ENCODE peak calls at places on chromosomes 1 and 21, in five cellular contexts. M is NB4, P is tibial nerve, D is cardiac fibroblast, N is left ventricle myocardium inferior. Y is an unnamed sample.

GRCh38 chr1:155309423-155310021 is 856 bp downstream of the FDPS start:
- DNase-seq in M (peak), P (no peak), D (peak), N (peak), Y (no peak)

GRCh38 chr21:37071561-37072238 is 1.2 kb downstream of the PIGP start:
- DNase-seq in M (peak), P (peak), D (peak), N (peak), Y (no peak)

GRCh38 chr1:6269997-6270401 is 9.1 kb upstream of the GPR153 start:
- DNase-seq in M (no peak), P (no peak), D (no peak), N (no peak), Y (no peak)

GRCh38 chr1:117128323-117129079 is 7.0 kb upstream of the TRIM45 start:
- DNase-seq in M (peak), P (no peak), D (peak), N (no peak), Y (no peak)

GRCh38 chr1:162405800-162406199 is 6.1 kb downstream of the SH2D1B start:
- DNase-seq in M (no peak), P (no peak), D (no peak), N (no peak), Y (no peak)

GRCh38 chr1:55374801-55375616 is 159.8 kb upstream of the USP24 start:
- DNase-seq in M (no peak), P (peak), D (peak), N (no peak), Y (no peak)

GRCh38 chr1:93907718-93908117 is 1.5 kb downstream of the GCLM start:
- DNase-seq in M (peak), P (no peak), D (peak), N (peak), Y (no peak)

GRCh38 chr1:185627136-185627535 is 107.1 kb upstream of the HMCN1 start:
- DNase-seq in M (no peak), P (no peak), D (no peak), N (no peak), Y (no peak)

GRCh38 chr21:14880922-14881321 is 183.9 kb downstream of the NRIP1 start:
- DNase-seq in M (no peak), P (no peak), D (peak), N (no peak), Y (no peak)

GRCh38 chr1:36652586-36652985 is 169.9 kb upstream of the CSF3R start:
- DNase-seq in M (peak), P (no peak), D (no peak), N (no peak), Y (no peak)

GRCh38 chr1:221637641-221638041 is 104.2 kb downstream of the DUSP10 start:
- DNase-seq in M (no peak), P (no peak), D (peak), N (peak), Y (no peak)

GRCh38 chr1:47431534-47431933 is 6.3 kb upstream of the FOXD2 start:
- DNase-seq in M (peak), P (no peak), D (peak), N (no peak), Y (no peak)

GRCh38 chr1:43267818-43268425 is 1.9 kb upstream of the TMEM125 start:
- DNase-seq in M (no peak), P (no peak), D (no peak), N (no peak), Y (peak)

GRCh38 chr1:6889875-6890480 is 104.7 kb downstream of the CAMTA1 start:
- DNase-seq in M (peak), P (no peak), D (peak), N (no peak), Y (no peak)

GRCh38 chr1:206505702-206506375 is 1.5 kb upstream of the RASSF5 start:
- DNase-seq in M (no peak), P (no peak), D (peak), N (no peak), Y (no peak)

GRCh38 chr1:107687846-107688753 is 276.9 kb downstream of the VAV3 start:
- DNase-seq in M (peak), P (no peak), D (no peak), N (no peak), Y (no peak)

GRCh38 chr1:54254055-54254454 is 54.1 kb downstream of the MRPL37 start:
- DNase-seq in M (no peak), P (no peak), D (peak), N (no peak), Y (no peak)

GRCh38 chr1:228902781-228903572 is 167.7 kb downstream of the RHOU start:
- DNase-seq in M (no peak), P (peak), D (peak), N (peak), Y (no peak)

GRCh38 chr1:3911521-3911845 is 11.4 kb upstream of the C1orf174 start:
- DNase-seq in M (no peak), P (no peak), D (no peak), N (no peak), Y (no peak)

GRCh38 chr1:230641900-230642262 is 400 bp upstream of the COG2 start:
- DNase-seq in M (no peak), P (no peak), D (no peak), N (no peak), Y (no peak)

GRCh38 chr1:235820059-235820458 is 46.6 kb downstream of the LYST start:
- DNase-seq in M (no peak), P (no peak), D (no peak), N (no peak), Y (no peak)

GRCh38 chr1:9298282-9298681 is 5.6 kb downstream of the SPSB1 start:
- DNase-seq in M (no peak), P (no peak), D (no peak), N (no peak), Y (no peak)

GRCh38 chr1:154745286-154745731 is 124.8 kb downstream of the KCNN3 start:
- DNase-seq in M (peak), P (no peak), D (no peak), N (peak), Y (no peak)

GRCh38 chr1:179107706-179108629 is 26.1 kb downstream of the TOR3A start:
- DNase-seq in M (no peak), P (no peak), D (peak), N (no peak), Y (no peak)

GRCh38 chr21:45443595-45444181 is 38.7 kb downstream of the COL18A1 start:
- DNase-seq in M (peak), P (no peak), D (no peak), N (no peak), Y (no peak)

GRCh38 chr1:181818459-181818858 is 243.1 kb downstream of the ZNF648 start:
- DNase-seq in M (no peak), P (no peak), D (no peak), N (no peak), Y (no peak)

GRCh38 chr1:242005866-242006565 is 7.1 kb upstream of the MAP1LC3C start:
- DNase-seq in M (no peak), P (no peak), D (no peak), N (no peak), Y (no peak)

GRCh38 chr1:4172659-4173599 is 272.9 kb upstream of the C1orf174 start:
- DNase-seq in M (peak), P (no peak), D (no peak), N (no peak), Y (no peak)

GRCh38 chr1:24536391-24536840 is 19.5 kb upstream of the NCMAP start:
- DNase-seq in M (peak), P (no peak), D (peak), N (no peak), Y (peak)

GRCh38 chr1:7648761-7649384 is 122.2 kb upstream of the VAMP3 start:
- DNase-seq in M (peak), P (peak), D (no peak), N (peak), Y (no peak)

GRCh38 chr1:165296205-165296604 is 60.3 kb downstream of the LMX1A start:
- DNase-seq in M (no peak), P (no peak), D (no peak), N (no peak), Y (no peak)

GRCh38 chr1:213414901-213415300 is 363.9 kb downstream of the RPS6KC1 start:
- DNase-seq in M (no peak), P (no peak), D (no peak), N (no peak), Y (no peak)

GRCh38 chr21:40176732-40177131 is 309.5 kb downstream of the PCP4 start:
- DNase-seq in M (no peak), P (no peak), D (no peak), N (no peak), Y (no peak)

GRCh38 chr1:110783292-110783918 is 89.5 kb upstream of the CD53 start:
- DNase-seq in M (peak), P (no peak), D (peak), N (no peak), Y (no peak)

GRCh38 chr1:53371851-53372250 is 44.0 kb upstream of the LRP8 start:
- DNase-seq in M (no peak), P (no peak), D (no peak), N (no peak), Y (no peak)

GRCh38 chr1:98260421-98260820 is 339.6 kb upstream of the DPYD start:
- DNase-seq in M (no peak), P (no peak), D (no peak), N (no peak), Y (no peak)

GRCh38 chr1:228827026-228827425 is 91.7 kb downstream of the RHOU start:
- DNase-seq in M (no peak), P (no peak), D (peak), N (no peak), Y (no peak)

GRCh38 chr1:220342853-220343252 is 70.6 kb upstream of the RAB3GAP2 start:
- DNase-seq in M (no peak), P (no peak), D (no peak), N (no peak), Y (no peak)

GRCh38 chr1:220335668-220336067 is 63.4 kb upstream of the RAB3GAP2 start:
- DNase-seq in M (no peak), P (no peak), D (no peak), N (no peak), Y (no peak)

GRCh38 chr1:220338759-220339158 is 66.5 kb upstream of the RAB3GAP2 start:
- DNase-seq in M (no peak), P (no peak), D (no peak), N (no peak), Y (no peak)

GRCh38 chr1:220336391-220337065 is 64.3 kb upstream of the RAB3GAP2 start:
- DNase-seq in M (no peak), P (no peak), D (no peak), N (no peak), Y (no peak)

DNA sequence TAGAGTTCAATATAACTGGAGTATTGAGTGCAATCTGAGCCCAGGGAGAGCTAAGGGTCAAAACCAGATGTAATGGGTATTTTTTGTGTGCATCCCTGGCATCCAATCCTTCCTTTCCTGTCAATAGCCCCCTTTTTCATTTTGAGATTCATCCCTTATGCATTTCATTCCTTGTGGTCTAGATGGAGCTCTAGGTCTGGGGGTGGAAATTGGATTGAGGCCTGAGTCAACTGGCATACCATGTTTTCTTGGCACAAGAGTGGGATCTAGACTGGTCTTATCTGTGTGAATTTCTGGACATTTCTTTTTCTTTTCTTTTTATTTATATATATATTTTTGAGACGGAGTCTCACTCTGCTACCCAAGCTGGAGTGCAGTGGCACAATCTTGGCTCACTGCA is 67.3 kb upstream of the RAB3GAP2 start:
- DNase-seq in M (no peak), P (no peak), D (no peak), N (no peak), Y (no peak)
- TF ChIP-seq CTCF in M (no peak), P (no peak), D (no peak), N (peak), Y (no peak)

DNA sequence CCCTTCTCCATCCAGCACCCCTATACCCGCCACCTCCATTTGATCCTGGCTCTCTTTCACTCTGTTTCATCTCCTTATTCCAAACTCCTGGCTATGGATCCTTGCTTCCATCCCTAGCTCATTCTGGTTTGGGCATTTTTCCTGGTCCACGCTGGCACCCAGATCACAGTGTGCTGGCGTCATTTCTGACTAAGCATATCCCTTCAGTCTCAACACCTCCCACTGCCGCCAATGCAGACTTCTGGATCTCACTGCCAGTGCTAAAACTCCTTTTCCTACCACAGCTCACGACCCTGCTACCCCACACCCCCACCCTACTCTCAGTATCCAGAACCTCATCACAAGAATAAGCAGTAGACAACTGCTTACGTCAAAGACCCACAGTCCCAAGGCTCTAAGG is 16.3 kb downstream of the SEC16B start:
- DNase-seq in M (no peak), P (no peak), D (no peak), N (no peak), Y (no peak)
- TF ChIP-seq CTCF in M (no peak), P (no peak), D (no peak), N (no peak), Y (no peak)

GRCh38 chr1:32358435-32358834 is 3.9 kb downstream of the FAM229A start:
- DNase-seq in M (no peak), P (no peak), D (no peak), N (no peak), Y (no peak)

GRCh38 chr1:32362474-32363313 is at the start of the genes FAM229A and TSSK3:
- DNase-seq in M (no peak), P (no peak), D (no peak), N (peak), Y (no peak)

GRCh38 chr1:32363713-32364112 is 1.4 kb downstream of the TSSK3 start:
- DNase-seq in M (no peak), P (no peak), D (no peak), N (no peak), Y (no peak)

GRCh38 chr1:32361674-32362473 is 411 bp downstream of the FAM229A start:
- DNase-seq in M (no peak), P (peak), D (peak), N (peak), Y (peak)

GRCh38 chr1:32361308-32361673 is 994 bp downstream of the FAM229A start:
- DNase-seq in M (no peak), P (no peak), D (no peak), N (no peak), Y (no peak)
- TF ChIP-seq CTCF in M (no peak), P (no peak), D (no peak), N (no peak), Y (no peak)

GRCh38 chr1:16922885-16923431 is 1.2 kb downstream of the CROCC start:
- DNase-seq in M (peak), P (no peak), D (no peak), N (no peak), Y (no peak)

GRCh38 chr1:16922466-16922865 is 735 bp downstream of the CROCC start:
- DNase-seq in M (no peak), P (no peak), D (no peak), N (no peak), Y (no peak)

GRCh38 chr1:16924216-16924918 is 2.6 kb downstream of the CROCC start:
- DNase-seq in M (no peak), P (no peak), D (no peak), N (no peak), Y (no peak)

GRCh38 chr1:16920951-16921350 is 780 bp upstream of the CROCC start:
- DNase-seq in M (no peak), P (no peak), D (no peak), N (no peak), Y (no peak)

GRCh38 chr1:16921391-16922185 is at the start of gene CROCC:
- DNase-seq in M (peak), P (no peak), D (peak), N (peak), Y (no peak)
- TF ChIP-seq CTCF in M (peak), P (no peak), D (no peak), N (no peak), Y (no peak)

GRCh38 chr1:204206121-204206520 is 7.7 kb downstream of the GOLT1A start:
- DNase-seq in M (no peak), P (no peak), D (peak), N (no peak), Y (no peak)
- TF ChIP-seq CTCF in M (no peak), P (no peak), D (peak), N (no peak), Y (no peak)

Y was measured in activated B cell treated with CpG ODN at 0.5 μM for 24 hours.